ENCODE peak calls at places on chromosomes 12 and 14, in six cellular contexts. Q is PC-3, S is upper lobe of left lung, Z is left ventricle myocardium inferior, M is AG04450, V is tibial artery. B is an unnamed sample. For H3K27me3, the result is how much of the 10 kb centered on the place peaks cover.

GRCh38 chr14:62957562-62957961 is 87.7 kb downstream of the KCNH5 start:
- DNase-seq in Q (peak), S (no peak), V (no peak), M (peak), Z (no peak), B (peak)

GRCh38 chr12:118220697-118221096 is 84.8 kb downstream of the PEBP1 start:
- DNase-seq in M (peak), Q (no peak), S (no peak), V (no peak), Z (no peak), B (no peak)

GRCh38 chr14:56878766-56879165 is 68.5 kb upstream of the OTX2 start:
- DNase-seq in S (no peak), Z (no peak), Q (peak), V (no peak), M (no peak), B (no peak)

GRCh38 chr14:105411017-105411941 is 8.3 kb upstream of the MTA1 start:
- DNase-seq in S (peak), Q (peak), M (no peak), V (no peak), Z (peak), B (peak)

GRCh38 chr12:111687255-111687654 is 1.4 kb downstream of the ACAD10 start:
- DNase-seq in Q (peak), M (no peak), V (no peak), Z (no peak), S (no peak), B (peak)

GRCh38 chr12:89863968-89864367 is 155.3 kb upstream of the ATP2B1 start:
- DNase-seq in Z (no peak), S (no peak), Q (no peak), M (no peak), V (no peak), B (no peak)

GRCh38 chr12:47747115-47747514 is 11.6 kb downstream of the RAPGEF3 start:
- DNase-seq in S (no peak), V (no peak), Z (no peak), Q (no peak), M (no peak), B (no peak)

GRCh38 chr14:95979339-95980042 is 59.7 kb upstream of the C14orf132 start:
- DNase-seq in S (no peak), V (no peak), Q (no peak), Z (no peak), M (no peak), B (peak)

GRCh38 chr12:100789146-100789545 is 5.4 kb upstream of the ANO4 start:
- DNase-seq in S (no peak), Q (peak), M (no peak), Z (no peak), V (no peak), B (peak)

GRCh38 chr14:51474854-51475253 is 176.9 kb upstream of the FRMD6 start:
- DNase-seq in V (no peak), S (no peak), M (no peak), Z (no peak), Q (no peak), B (no peak)

GRCh38 chr14:77475432-77476115 is 17.7 kb downstream of the AHSA1 start:
- DNase-seq in Z (no peak), M (no peak), V (peak), Q (no peak), S (no peak), B (no peak)

GRCh38 chr12:92208613-92209121 is 63.0 kb upstream of the BTG1 start:
- DNase-seq in V (no peak), M (no peak), Q (peak), S (no peak), Z (no peak), B (no peak)

GRCh38 chr12:124357616-124358015 is 62.7 kb downstream of the RFLNA start:
- DNase-seq in Q (no peak), S (no peak), M (no peak), Z (no peak), V (no peak), B (no peak)

GRCh38 chr12:67649165-67650126 is 901 bp downstream of the DYRK2 start:
- DNase-seq in Q (peak), Z (peak), M (no peak), S (peak), V (peak), B (peak)

GRCh38 chr12:26113194-26113654 is 11.6 kb downstream of the BHLHE41 start:
- DNase-seq in M (no peak), S (no peak), Q (peak), Z (no peak), V (peak), B (peak)

GRCh38 chr12:31756977-31757420 is 28.2 kb upstream of the AMN1 start:
- DNase-seq in S (peak), Q (peak), Z (no peak), M (no peak), V (no peak), B (no peak)

GRCh38 chr12:52351196-52352059 is 15.9 kb downstream of the KRT85 start:
- DNase-seq in Z (peak), Q (no peak), S (no peak), V (peak), M (no peak), B (no peak)

GRCh38 chr14:28661171-28661772 is 105.3 kb upstream of the FOXG1 start:
- DNase-seq in S (no peak), V (no peak), Z (no peak), M (no peak), Q (peak), B (peak)

GRCh38 chr14:104889374-104889755 is 24.3 kb downstream of the CEP170B start:
- DNase-seq in Z (peak), V (peak), S (no peak), M (no peak), Q (no peak), B (no peak)

GRCh38 chr12:57241556-57242310 is 9.3 kb downstream of the STAC3 start:
- DNase-seq in M (no peak), Z (no peak), Q (no peak), S (no peak), V (peak), B (peak)

GRCh38 chr14:106039400-106039799 is 513.0 kb downstream of the TMEM121 start:
- DNase-seq in V (no peak), M (no peak), Z (no peak), S (peak), Q (peak), B (no peak)

GRCh38 chr12:113030875-113031525 is 25.5 kb upstream of the DTX1 start:
- DNase-seq in M (no peak), Z (no peak), S (no peak), V (no peak), Q (peak), B (peak)

GRCh38 chr12:4809013-4809448 is 88.8 kb downstream of the GALNT8 start:
- DNase-seq in S (no peak), Q (no peak), M (no peak), Z (no peak), V (no peak), B (no peak)

GRCh38 chr14:69692542-69693053 is 74.3 kb upstream of the SRSF5 start:
- DNase-seq in V (no peak), M (no peak), Z (no peak), Q (no peak), S (no peak), B (no peak)

GRCh38 chr12:124278389-124279101 is 16.3 kb upstream of the RFLNA start:
- DNase-seq in Z (no peak), Q (no peak), M (no peak), V (no peak), S (no peak), B (peak)

GRCh38 chr14:51873221-51873893 is 12.9 kb downstream of the GNG2 start:
- DNase-seq in S (no peak), Q (peak), V (no peak), M (peak), Z (no peak), B (peak)

GRCh38 chr12:29725587-29726320 is 58.0 kb downstream of the TMTC1 start:
- DNase-seq in S (no peak), Z (peak), V (peak), M (no peak), Q (no peak), B (peak)

GRCh38 chr12:71190822-71191221 is 33.0 kb upstream of the TSPAN8 start:
- DNase-seq in V (no peak), S (no peak), Z (no peak), M (no peak), Q (no peak), B (no peak)

GRCh38 chr12:90058721-90059120 is 350.1 kb upstream of the ATP2B1 start:
- DNase-seq in S (no peak), V (no peak), Q (peak), Z (no peak), M (peak), B (peak)

GRCh38 chr12:104010121-104010520 is 39.9 kb downstream of the GLT8D2 start:
- DNase-seq in V (no peak), M (no peak), Z (no peak), Q (no peak), S (no peak), B (no peak)

GRCh38 chr12:123948401-123949117 is 24.1 kb downstream of the CCDC92 start:
- DNase-seq in S (no peak), Z (no peak), Q (no peak), V (no peak), M (no peak), B (no peak)

GRCh38 chr12:60106207-60106606 is 510.4 kb downstream of the SLC16A7 start:
- DNase-seq in M (no peak), Q (peak), S (no peak), Z (no peak), V (no peak), B (peak)

GRCh38 chr14:105060751-105061427 is 4.3 kb downstream of the GPR132 start:
- DNase-seq in Q (no peak), M (no peak), V (no peak), Z (peak), S (peak), B (peak)

GRCh38 chr14:55450987-55451386 is 10.6 kb upstream of the TBPL2 start:
- DNase-seq in Q (no peak), V (no peak), M (no peak), Z (no peak), S (no peak), B (no peak)

GRCh38 chr14:101965796-101966718 is 1.7 kb downstream of the DYNC1H1 start:
- DNase-seq in V (peak), M (no peak), S (no peak), Z (no peak), Q (peak), B (peak)

GRCh38 chr12:5442251-5443006 is 10.5 kb downstream of the NTF3 start:
- DNase-seq in Q (peak), S (no peak), M (no peak), Z (no peak), V (no peak), B (peak)

GRCh38 chr14:65170768-65171251 is 68.5 kb upstream of the MAX start:
- DNase-seq in V (no peak), M (peak), S (no peak), Z (no peak), Q (peak), B (peak)

GRCh38 chr12:130440411-130441080 is 102.9 kb downstream of the PIWIL1 start:
- DNase-seq in V (no peak), Z (no peak), S (no peak), M (no peak), Q (no peak), B (no peak)

GRCh38 chr12:121916719-121917118 is 1.7 kb upstream of the CFAP251 start:
- DNase-seq in S (no peak), V (no peak), Q (peak), M (no peak), Z (no peak), B (peak)

GRCh38 chr12:121915841-121916321 is 2.5 kb upstream of the CFAP251 start:
- DNase-seq in Q (no peak), V (no peak), S (no peak), Z (no peak), M (no peak), B (no peak)

GRCh38 chr12:121917950-121918678 is at the start of gene CFAP251:
- DNase-seq in M (no peak), V (peak), S (peak), Q (peak), Z (peak), B (no peak)

GRCh38 chr12:121921106-121921505 is 2.7 kb downstream of the CFAP251 start:
- DNase-seq in V (no peak), S (no peak), M (no peak), Z (no peak), Q (no peak), B (no peak)

DNA sequence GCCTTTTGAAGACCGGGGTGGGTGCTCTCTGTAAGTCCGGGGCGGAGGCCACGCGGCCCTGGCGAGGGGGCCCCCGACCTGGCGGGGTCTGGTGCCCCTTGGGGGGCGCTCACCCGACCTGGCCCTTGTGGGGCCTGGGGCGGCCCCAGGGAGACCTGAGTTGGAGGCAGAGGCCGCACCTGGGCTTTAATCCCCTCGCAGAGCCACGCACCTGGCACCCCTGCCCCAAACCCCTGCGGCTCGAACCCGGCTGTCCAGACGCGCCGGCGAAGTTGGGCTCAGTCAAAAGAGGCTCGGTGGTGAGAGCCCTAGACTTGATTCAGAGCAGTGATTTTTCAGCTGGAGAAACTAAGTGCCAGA is 267 bp downstream of the CFAP251 start:
- DNase-seq in M (no peak), S (no peak), Z (no peak), Q (no peak), V (no peak), B (no peak)
- H3K4me3 ChIP-seq in M (peak), S (peak), Z (peak), Q (no peak), V (peak), B (no peak)

GRCh38 chr12:27332407-27333310 is at the start of gene BMAL2:
- DNase-seq in Q (peak), S (peak), Z (peak), M (no peak), V (no peak), B (peak)
- H3K27me3 ChIP-seq in Q (under half), S (under half), Z (under half), M (under half), V (under half), B (under half)

DNA sequence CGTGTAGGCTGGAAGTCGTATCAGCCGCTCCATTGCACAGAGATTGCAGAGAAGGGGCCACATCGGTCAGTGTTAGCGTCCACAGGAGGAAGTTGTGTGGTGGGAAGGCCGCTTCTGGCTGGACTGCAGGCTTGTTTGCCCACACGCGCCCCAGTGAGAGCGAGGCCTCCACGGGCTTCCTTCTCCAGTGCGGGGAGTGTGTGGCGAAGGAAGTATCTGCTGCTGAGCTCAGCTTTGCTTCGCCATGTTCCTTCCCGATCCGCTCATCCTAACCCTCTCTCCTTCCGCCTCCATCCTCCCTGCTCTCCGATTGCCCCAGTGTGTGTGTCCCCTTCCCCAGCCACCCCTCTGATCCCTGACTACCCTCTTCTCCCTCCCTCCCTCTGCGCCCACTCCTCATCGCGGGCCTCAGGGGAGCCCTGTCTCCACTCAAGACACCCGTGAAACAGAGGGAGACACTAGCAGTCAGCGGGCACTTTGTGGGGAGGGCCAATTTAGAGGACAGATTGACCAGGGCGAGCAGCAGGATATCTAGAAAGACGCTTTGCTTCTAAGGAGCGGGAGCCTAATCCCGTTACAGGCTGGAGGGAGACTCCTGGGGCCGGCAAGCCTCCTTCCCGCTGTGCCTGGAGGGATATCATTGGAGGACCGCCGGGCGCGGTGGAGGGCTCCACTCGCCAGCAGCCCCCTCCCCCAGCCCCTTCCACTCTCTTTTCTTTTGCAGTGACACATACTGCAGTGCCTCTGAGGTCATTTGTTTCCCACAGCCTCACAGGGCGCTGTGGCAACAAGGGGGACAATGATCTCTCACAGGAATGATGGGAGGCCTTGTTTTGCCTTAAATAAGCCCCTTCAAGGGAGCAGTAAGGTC is 428.8 kb downstream of the ZFP36L1 start:
- DNase-seq in Z (peak), V (peak), M (no peak), Q (no peak), S (peak), B (no peak)
- H3K4me3 ChIP-seq in Z (no peak), V (no peak), M (no peak), Q (no peak), S (no peak), B (no peak)

GRCh38 chr14:76376878-76377523 is 1.1 kb downstream of the ESRRB start:
- DNase-seq in M (no peak), Z (no peak), Q (no peak), S (no peak), V (no peak), B (peak)

GRCh38 chr14:76376001-76376404 is at the start of gene ESRRB:
- DNase-seq in S (no peak), V (no peak), Q (no peak), Z (no peak), M (no peak), B (peak)

GRCh38 chr14:76375484-76375883 is 453 bp upstream of the ESRRB start:
- DNase-seq in Z (no peak), V (no peak), Q (no peak), M (no peak), S (no peak), B (no peak)

GRCh38 chr14:76377675-76378074 is 1.7 kb downstream of the ESRRB start:
- DNase-seq in M (no peak), Q (no peak), S (no peak), V (no peak), Z (no peak), B (no peak)

DNA sequence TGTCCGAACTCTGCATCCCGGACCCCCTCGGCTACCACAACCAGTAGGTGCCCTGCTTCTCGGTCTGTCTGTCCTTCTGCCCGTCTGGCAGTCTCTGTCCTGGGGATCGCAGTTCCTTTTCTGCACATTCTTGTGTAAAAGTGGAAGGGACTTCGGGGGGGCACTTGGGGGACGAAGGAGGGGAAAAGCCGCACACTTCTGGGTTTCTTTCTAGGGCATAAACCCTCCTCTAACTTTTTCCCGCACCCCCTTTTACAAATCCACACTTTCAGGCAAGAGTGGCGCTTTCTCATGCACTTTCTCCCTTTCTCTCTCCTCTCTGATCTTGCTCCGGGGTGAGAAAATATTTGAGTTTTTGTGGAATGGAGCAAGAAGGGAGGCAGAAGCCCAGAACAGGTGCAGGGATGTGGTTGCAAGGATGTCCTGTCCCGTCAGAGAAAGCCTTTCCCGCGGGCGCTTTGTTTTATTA is 506 bp downstream of the ESRRB start:
- DNase-seq in Z (no peak), V (no peak), S (no peak), Q (no peak), M (no peak), B (no peak)
- H3K27me3 ChIP-seq in Z (half or more), V (under half), S (under half), Q (half or more), M (half or more), B (half or more)

GRCh38 chr12:48996794-48997718 is 2.1 kb downstream of the DDN start:
- DNase-seq in M (no peak), V (peak), S (peak), Q (peak), Z (peak), B (peak)

GRCh38 chr12:48994224-48995060 is 4.7 kb downstream of the DDN start:
- DNase-seq in V (no peak), Q (no peak), M (no peak), S (no peak), Z (no peak), B (no peak)

GRCh38 chr12:48993787-48994186 is 5.4 kb downstream of the DDN start:
- DNase-seq in S (no peak), V (no peak), Z (no peak), M (no peak), Q (peak), B (no peak)

GRCh38 chr12:48997719-48998496 is 1.3 kb downstream of the DDN start:
- DNase-seq in M (no peak), Q (peak), S (no peak), Z (no peak), V (no peak), B (no peak)

DNA sequence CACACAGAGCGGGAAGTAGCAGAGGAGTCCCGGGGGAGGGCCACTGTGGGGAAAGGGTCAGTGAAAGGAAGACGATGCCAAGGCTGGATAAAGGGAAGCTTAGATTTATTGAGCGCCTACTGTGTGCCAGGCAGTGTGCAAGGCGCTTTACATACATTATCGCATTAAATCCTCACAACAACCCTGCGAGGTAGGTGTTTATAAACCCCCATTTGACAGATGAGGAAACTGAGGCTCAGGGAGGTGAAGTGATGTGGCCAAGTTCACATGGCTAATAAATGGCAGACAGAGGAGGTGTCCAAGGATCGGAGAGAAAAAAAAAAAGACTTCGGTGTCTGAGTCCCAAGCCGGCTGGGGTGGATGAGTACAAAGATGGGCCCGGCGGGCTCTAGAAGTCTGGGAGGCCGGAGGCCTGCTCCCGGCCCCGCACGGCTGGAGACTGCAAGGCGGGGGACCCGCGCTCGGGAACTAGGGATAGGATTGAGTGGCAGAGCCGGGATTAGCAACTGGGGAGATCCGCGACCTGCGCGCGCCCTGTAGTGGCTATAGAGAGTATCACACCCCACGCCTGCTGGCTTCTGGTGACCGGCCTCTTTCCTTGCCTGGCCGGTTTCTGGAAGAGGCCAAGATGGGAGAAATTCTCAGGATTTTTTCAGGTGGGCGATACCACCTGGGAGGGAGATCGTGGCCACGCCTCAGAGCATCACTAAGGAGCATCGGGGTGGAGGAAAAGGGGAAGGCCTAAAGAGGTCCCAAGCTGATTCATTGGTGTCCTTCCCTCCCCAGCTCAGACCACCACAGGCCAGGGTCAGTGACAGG is 3.9 kb downstream of the DDN start:
- DNase-seq in M (peak), Q (peak), Z (peak), V (peak), S (peak), B (peak)
- H3K4me3 ChIP-seq in M (peak), Q (peak), Z (peak), V (peak), S (peak), B (peak)

B was measured in adipocyte.